ENCODE peak calls at places on chromosome 4, in eight cellular contexts. L is D341Med; M is cardiac muscle cell; Y is ACHN; S is hypothalamus; N is activated gamma-delta T cell treated with anti-CD3 and anti-CD28 coated beads, Interleukin-2, amount 50 U/mL, for 16 hours; A is GM12865; H is dermis microvascular lymphatic vessel endothelial cell. C is an unnamed sample.

GRCh38 chr4:39616651-39617050 is 22.0 kb downstream of the SMIM14 start:
- DNase-seq in L (no peak), M (peak; percentile 51), Y (peak; percentile 37), S (no peak), N (no peak), A (no peak), H (peak; percentile 74), C (peak; percentile 84)

GRCh38 chr4:8594097-8595038 is 1.8 kb downstream of the CPZ start:
- DNase-seq in L (peak; percentile 70), M (peak; percentile 80), Y (peak; percentile 73), S (no peak), N (no peak), A (peak; percentile 68), H (peak; percentile 71), C (peak; percentile 53)

GRCh38 chr4:7403001-7403400 is 31.7 kb downstream of the PSAPL1 start:
- DNase-seq in L (no peak), M (no peak), Y (no peak), S (no peak), N (no peak), A (no peak), H (no peak), C (no peak)

GRCh38 chr4:42398448-42399355 is 1.4 kb downstream of the SHISA3 start:
- DNase-seq in L (no peak), M (peak; percentile 13), Y (no peak), S (no peak), N (no peak), A (peak; percentile 9), H (no peak), C (peak; percentile 44)

GRCh38 chr4:2935762-2936743 is 27.2 kb downstream of the NOP14 start:
- DNase-seq in L (peak; percentile 42), M (peak; percentile 33), Y (peak; percentile 91), S (no peak), N (peak; percentile 54), A (peak; percentile 80), H (no peak), C (no peak)

GRCh38 chr4:187286536-187286935 is 562.9 kb upstream of the FAT1 start:
- DNase-seq in L (no peak), M (peak; percentile 10), Y (no peak), S (no peak), N (no peak), A (no peak), H (no peak), C (no peak)

GRCh38 chr4:1208266-1208961 is 36.0 kb upstream of the SPON2 start:
- DNase-seq in L (no peak), M (peak; percentile 53), Y (no peak), S (no peak), N (no peak), A (no peak), H (no peak), C (no peak)

GRCh38 chr4:13322681-13323101 is 161.4 kb downstream of the RAB28 start:
- DNase-seq in L (no peak), M (peak; percentile 94), Y (no peak), S (no peak), N (no peak), A (no peak), H (no peak), C (no peak)

GRCh38 chr4:42612898-42613297 is 44.0 kb downstream of the ATP8A1 start:
- DNase-seq in L (no peak), M (no peak), Y (no peak), S (no peak), N (no peak), A (no peak), H (no peak), C (no peak)

GRCh38 chr4:47337893-47338292 is 125.6 kb downstream of the COMMD8 start:
- DNase-seq in L (no peak), M (no peak), Y (no peak), S (no peak), N (no peak), A (no peak), H (no peak), C (no peak)

GRCh38 chr4:89055157-89056080 is 1.6 kb downstream of the FAM13A start:
- DNase-seq in L (no peak), M (no peak), Y (peak; percentile 11), S (no peak), N (no peak), A (no peak), H (no peak), C (no peak)

GRCh38 chr4:54213812-54214211 is 15.3 kb upstream of the PDGFRA start:
- DNase-seq in L (no peak), M (peak; percentile 48), Y (no peak), S (no peak), N (no peak), A (no peak), H (no peak), C (no peak)

GRCh38 chr4:154559141-154559841 is 3.5 kb upstream of the FGB start:
- DNase-seq in L (peak; percentile 47), M (peak; percentile 66), Y (peak; percentile 55), S (no peak), N (no peak), A (peak; percentile 64), H (peak; percentile 50), C (peak; percentile 53)

GRCh38 chr4:41709844-41710481 is 38.6 kb downstream of the PHOX2B start:
- DNase-seq in L (no peak), M (peak; percentile 9), Y (no peak), S (no peak), N (no peak), A (no peak), H (peak; percentile 35), C (no peak)

GRCh38 chr4:101019941-101020401 is 327.4 kb downstream of the PPP3CA start:
- DNase-seq in L (no peak), M (no peak), Y (no peak), S (no peak), N (no peak), A (peak; percentile 64), H (peak; percentile 54), C (peak; percentile 51)

GRCh38 chr4:23022032-23022431 is 329.3 kb downstream of the GBA3 start:
- DNase-seq in L (no peak), M (peak; percentile 30), Y (peak; percentile 67), S (no peak), N (no peak), A (no peak), H (no peak), C (no peak)

GRCh38 chr4:8292388-8293107 is 23.0 kb downstream of the HTRA3 start:
- DNase-seq in L (no peak), M (no peak), Y (no peak), S (no peak), N (no peak), A (no peak), H (no peak), C (no peak)

GRCh38 chr4:41213563-41214157 is 682 bp downstream of the APBB2 start:
- DNase-seq in L (no peak), M (peak; percentile 30), Y (no peak), S (no peak), N (no peak), A (peak; percentile 39), H (peak; percentile 26), C (peak; percentile 37)

GRCh38 chr4:8577972-8578371 is 2.2 kb upstream of the GPR78 start:
- DNase-seq in L (no peak), M (no peak), Y (no peak), S (no peak), N (no peak), A (no peak), H (no peak), C (no peak)

GRCh38 chr4:124555959-124556358 is 156.6 kb downstream of the ANKRD50 start:
- DNase-seq in L (no peak), M (no peak), Y (no peak), S (no peak), N (no peak), A (no peak), H (no peak), C (no peak)

GRCh38 chr4:158169931-158170690 is 2.7 kb downstream of the GASK1B start:
- DNase-seq in L (no peak), M (peak; percentile 60), Y (no peak), S (no peak), N (no peak), A (no peak), H (peak; percentile 45), C (peak; percentile 61)

GRCh38 chr4:126395661-126396060 is 1080.9 kb downstream of the FAT4 start:
- DNase-seq in L (no peak), M (no peak), Y (no peak), S (no peak), N (no peak), A (no peak), H (no peak), C (no peak)

GRCh38 chr4:83320548-83320947 is 14.1 kb downstream of the HPSE start:
- DNase-seq in L (no peak), M (peak; percentile 65), Y (peak; percentile 9), S (peak; percentile 7), N (no peak), A (no peak), H (peak; percentile 94), C (peak; percentile 91)

GRCh38 chr4:10253765-10254164 is 137.2 kb upstream of the WDR1 start:
- DNase-seq in L (no peak), M (no peak), Y (no peak), S (no peak), N (no peak), A (no peak), H (no peak), C (no peak)

GRCh38 chr4:29002151-29002550 is 1718.0 kb upstream of the PCDH7 start:
- DNase-seq in L (no peak), M (no peak), Y (no peak), S (no peak), N (no peak), A (no peak), H (no peak), C (no peak)

GRCh38 chr4:85039526-85039925 is 73.0 kb upstream of the WDFY3 start:
- DNase-seq in L (no peak), M (peak; percentile 67), Y (peak; percentile 3), S (no peak), N (no peak), A (no peak), H (no peak), C (no peak)

GRCh38 chr4:20195071-20195885 is 56.4 kb upstream of the SLIT2 start:
- DNase-seq in L (no peak), M (peak; percentile 27), Y (peak; percentile 2), S (no peak), N (no peak), A (no peak), H (no peak), C (peak; percentile 7)

GRCh38 chr4:169225812-169226211 is 44.9 kb downstream of the SH3RF1 start:
- DNase-seq in L (no peak), M (peak; percentile 25), Y (peak; percentile 49), S (no peak), N (no peak), A (peak; percentile 13), H (peak; percentile 64), C (peak; percentile 69)

GRCh38 chr4:102759835-102760644 is 728 bp downstream of the MANBA start:
- DNase-seq in L (no peak), M (peak; percentile 67), Y (peak; percentile 25), S (peak; percentile 51), N (peak; percentile 12), A (peak; percentile 65), H (peak; percentile 17), C (no peak)

GRCh38 chr4:75398501-75398900 is 115.7 kb downstream of the RCHY1 start:
- DNase-seq in L (no peak), M (no peak), Y (no peak), S (no peak), N (no peak), A (no peak), H (no peak), C (no peak)

GRCh38 chr4:101977096-101977495 is 186.6 kb downstream of the BANK1 start:
- DNase-seq in L (no peak), M (peak; percentile 98), Y (peak; percentile 88), S (no peak), N (no peak), A (no peak), H (peak; percentile 91), C (peak; percentile 91)

GRCh38 chr4:174217273-174218126 is 66.0 kb downstream of the FBXO8 start:
- DNase-seq in L (peak; percentile 40), M (peak; percentile 76), Y (peak; percentile 20), S (no peak), N (no peak), A (no peak), H (no peak), C (no peak)

C was measured in endothelial cell of umbilical vein.